ENCODE peak calls at places on chromosome 5, in four cellular contexts. One of them, this sample, is unnamed.

GRCh38 chr5:11384441-11385250 is 519.6 kb downstream of the CTNND2 start:
- DNase-seq in H1: peak
- DNase-seq in HepG2: no peak
- DNase-seq in K562: no peak
- DNase-seq in this sample: no peak

GRCh38 chr5:104049752-104050151 is 487.2 kb upstream of the NUDT12 start:
- DNase-seq in H1: no peak
- DNase-seq in HepG2: no peak
- DNase-seq in K562: no peak
- DNase-seq in this sample: no peak

GRCh38 chr5:175386526-175386925 is 57.5 kb downstream of the DRD1 start:
- DNase-seq in K562: no peak
- DNase-seq in H1: no peak
- DNase-seq in HepG2: no peak
- DNase-seq in this sample: no peak

GRCh38 chr5:67268233-67269011 is 71.8 kb upstream of the CD180 start:
- DNase-seq in K562: no peak
- DNase-seq in HepG2: peak
- DNase-seq in H1: no peak
- DNase-seq in this sample: no peak

GRCh38 chr5:61662670-61663069 is 330.6 kb downstream of the ZSWIM6 start:
- DNase-seq in K562: no peak
- DNase-seq in H1: no peak
- DNase-seq in HepG2: no peak
- DNase-seq in this sample: no peak

GRCh38 chr5:7897014-7897600 is 28.2 kb downstream of the MTRR start:
- DNase-seq in HepG2: peak
- DNase-seq in H1: no peak
- DNase-seq in K562: peak
- DNase-seq in this sample: no peak

GRCh38 chr5:96562614-96563013 is 99.6 kb upstream of the CAST start:
- DNase-seq in K562: no peak
- DNase-seq in HepG2: no peak
- DNase-seq in H1: no peak
- DNase-seq in this sample: no peak

GRCh38 chr5:112161392-112161748 is 257.7 kb downstream of the EPB41L4A start:
- DNase-seq in K562: no peak
- DNase-seq in HepG2: no peak
- DNase-seq in H1: no peak
- DNase-seq in this sample: no peak

DNA sequence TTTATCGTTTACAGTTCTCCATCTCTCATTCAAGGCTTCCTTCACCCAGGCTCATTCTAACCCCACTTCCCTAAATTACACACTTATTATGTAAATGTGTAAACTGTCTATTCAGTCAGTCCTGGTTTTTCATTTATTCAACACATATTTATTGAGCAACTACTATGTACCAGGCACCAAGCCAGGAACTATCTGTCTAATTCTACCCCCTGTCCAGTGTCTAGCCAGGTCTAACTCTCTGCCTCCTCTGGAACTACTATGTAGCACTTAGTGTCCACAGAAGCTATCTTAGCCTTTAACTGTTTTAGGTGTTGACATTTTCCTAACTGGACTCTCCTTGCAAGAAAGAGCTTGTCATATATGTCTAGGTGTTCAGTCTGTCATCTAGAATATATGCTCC is 56.5 kb downstream of the PDE4D start:
- DNase-seq in H1: no peak
- DNase-seq in HepG2: no peak
- DNase-seq in K562: no peak
- DNase-seq in this sample: no peak
- TF ChIP-seq CBX5 in H1: no peak
- TF ChIP-seq CBX5 in HepG2: no peak
- TF ChIP-seq CBX5 in K562: no peak
- TF ChIP-seq CBX5 in this sample: no peak

GRCh38 chr5:93622240-93622885 is 39.3 kb downstream of the NR2F1 start:
- DNase-seq in H1: no peak
- DNase-seq in HepG2: peak
- DNase-seq in K562: no peak
- DNase-seq in this sample: no peak

GRCh38 chr5:93621340-93621872 is 38.4 kb downstream of the NR2F1 start:
- DNase-seq in HepG2: peak
- DNase-seq in K562: no peak
- DNase-seq in H1: peak
- DNase-seq in this sample: no peak

GRCh38 chr5:93623153-93623552 is 40.1 kb downstream of the NR2F1 start:
- DNase-seq in H1: no peak
- DNase-seq in K562: no peak
- DNase-seq in HepG2: no peak
- DNase-seq in this sample: no peak

GRCh38 chr5:93620487-93621339 is 37.7 kb downstream of the NR2F1 start:
- DNase-seq in K562: peak
- DNase-seq in HepG2: peak
- DNase-seq in H1: peak
- DNase-seq in this sample: no peak
- TF ChIP-seq EP300 in K562: no peak
- TF ChIP-seq EP300 in HepG2: no peak
- TF ChIP-seq EP300 in H1: no peak
- TF ChIP-seq EP300 in this sample: no peak

GRCh38 chr5:180098991-180099732 is 27.6 kb upstream of the RNF130 start:
- DNase-seq in K562: no peak
- DNase-seq in H1: no peak
- DNase-seq in HepG2: no peak
- DNase-seq in this sample: no peak
- TF ChIP-seq CBX5 in K562: no peak
- TF ChIP-seq CBX5 in H1: no peak
- TF ChIP-seq CBX5 in HepG2: no peak
- TF ChIP-seq CBX5 in this sample: no peak

GRCh38 chr5:38557309-38557710 is 864 bp upstream of the LIFR start:
- DNase-seq in K562: peak
- DNase-seq in HepG2: no peak
- DNase-seq in H1: no peak
- DNase-seq in this sample: no peak
- TF ChIP-seq EP300 in K562: no peak
- TF ChIP-seq EP300 in HepG2: no peak
- TF ChIP-seq EP300 in H1: no peak
- TF ChIP-seq EP300 in this sample: no peak

GRCh38 chr5:133325834-133326233 is 274.0 kb downstream of the HSPA4 start:
- DNase-seq in H1: no peak
- DNase-seq in HepG2: no peak
- DNase-seq in K562: no peak
- DNase-seq in this sample: no peak

GRCh38 chr5:133326361-133326760 is 274.5 kb downstream of the HSPA4 start:
- DNase-seq in HepG2: no peak
- DNase-seq in K562: no peak
- DNase-seq in H1: no peak
- DNase-seq in this sample: no peak

GRCh38 chr5:133328800-133329199 is 277.0 kb downstream of the HSPA4 start:
- DNase-seq in HepG2: no peak
- DNase-seq in K562: no peak
- DNase-seq in H1: no peak
- DNase-seq in this sample: no peak

GRCh38 chr5:133330956-133331355 is 279.1 kb downstream of the HSPA4 start:
- DNase-seq in HepG2: no peak
- DNase-seq in K562: no peak
- DNase-seq in H1: no peak
- DNase-seq in this sample: no peak

DNA sequence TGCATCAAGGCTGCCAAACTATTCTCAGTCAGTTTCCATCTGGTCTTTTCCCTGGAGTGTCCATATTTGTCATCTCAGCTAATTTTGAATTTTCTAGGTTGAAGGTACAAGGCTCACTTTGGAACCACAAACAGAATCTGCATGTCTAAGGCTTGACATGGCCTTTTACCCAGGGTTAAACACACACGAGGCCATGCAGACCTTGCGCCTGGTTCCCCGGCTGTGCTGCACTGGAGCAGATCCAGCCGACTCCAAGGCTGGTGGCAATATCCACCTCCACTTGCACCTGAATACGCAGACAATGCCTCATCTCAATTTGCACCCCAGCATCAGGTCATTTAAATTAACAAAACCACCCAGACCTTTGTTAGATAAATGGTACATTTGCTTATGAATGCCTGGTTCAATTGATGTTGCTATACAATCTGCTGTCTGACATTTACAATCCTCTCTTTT is 276.2 kb downstream of the HSPA4 start:
- DNase-seq in H1: no peak
- DNase-seq in K562: no peak
- DNase-seq in HepG2: no peak
- DNase-seq in this sample: no peak
- TF ChIP-seq CBX5 in H1: no peak
- TF ChIP-seq CBX5 in K562: no peak
- TF ChIP-seq CBX5 in HepG2: no peak
- TF ChIP-seq CBX5 in this sample: no peak

DNA sequence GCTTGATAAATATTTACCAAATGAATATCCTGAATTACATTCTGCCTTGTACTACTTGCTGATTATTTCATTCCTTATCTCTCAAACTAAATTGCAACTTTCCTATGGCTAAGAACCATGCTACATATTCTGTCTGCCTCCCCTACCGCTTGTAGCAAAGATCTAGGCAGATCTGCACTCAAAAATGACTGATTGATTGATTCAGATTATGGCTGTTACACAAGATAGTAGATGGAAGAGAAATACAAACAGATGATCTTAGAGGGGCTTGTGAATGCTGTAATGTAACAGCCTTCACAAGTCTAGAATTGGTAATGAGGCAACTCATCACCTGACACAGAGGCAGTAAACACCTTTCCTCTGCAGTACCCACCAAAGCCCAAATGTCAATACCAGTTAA is 446.1 kb downstream of the PRELID2 start:
- DNase-seq in K562: no peak
- DNase-seq in H1: no peak
- DNase-seq in HepG2: no peak
- DNase-seq in this sample: no peak
- TF ChIP-seq EP300 in K562: no peak
- TF ChIP-seq EP300 in H1: no peak
- TF ChIP-seq EP300 in HepG2: no peak
- TF ChIP-seq EP300 in this sample: no peak

DNA sequence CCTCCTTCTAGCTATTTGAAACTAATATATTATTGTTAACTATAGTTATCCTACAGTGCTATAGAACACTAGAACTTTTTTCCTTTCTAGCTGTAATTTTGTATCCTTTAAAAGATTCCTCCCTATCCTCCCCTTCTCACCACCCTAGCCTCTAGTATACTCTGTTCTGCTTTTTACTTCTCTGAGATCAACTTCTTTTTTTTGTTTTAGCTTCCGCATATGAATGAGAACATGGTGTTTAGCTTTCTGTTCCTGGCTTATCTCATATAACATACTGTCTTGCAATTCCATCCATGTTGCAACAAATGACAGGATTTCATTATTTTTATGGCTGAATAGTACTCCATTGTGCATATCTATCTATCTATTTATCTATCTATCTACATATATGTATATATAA is 126.0 kb upstream of the MAN2A1 start:
- DNase-seq in H1: no peak
- DNase-seq in K562: no peak
- DNase-seq in HepG2: no peak
- DNase-seq in this sample: no peak
- TF ChIP-seq CBX5 in H1: no peak
- TF ChIP-seq CBX5 in K562: no peak
- TF ChIP-seq CBX5 in HepG2: no peak
- TF ChIP-seq CBX5 in this sample: no peak

This sample was measured in GM12878.